ENCODE peak calls at places on chromosomes 3 and 15, in six cellular contexts. One of them, this sample, is unnamed.

GRCh38 chr3:72082121-72082715 is 297.3 kb upstream of the PROK2 start:
- DNase-seq in neuronal stem cell: no peak
- DNase-seq in IMR-90: no peak
- DNase-seq in H9: no peak
- DNase-seq in mesendoderm: no peak
- DNase-seq in mesenchymal stem cell: peak
- DNase-seq in this sample: peak

GRCh38 chr15:62474021-62474770 is 309.1 kb upstream of the C2CD4B start:
- DNase-seq in neuronal stem cell: no peak
- DNase-seq in IMR-90: no peak
- DNase-seq in H9: no peak
- DNase-seq in mesendoderm: no peak
- DNase-seq in mesenchymal stem cell: no peak
- DNase-seq in this sample: no peak

GRCh38 chr3:64209866-64210609 is 15.2 kb downstream of the PRICKLE2 start:
- DNase-seq in neuronal stem cell: no peak
- DNase-seq in IMR-90: no peak
- DNase-seq in H9: no peak
- DNase-seq in mesendoderm: no peak
- DNase-seq in mesenchymal stem cell: peak
- DNase-seq in this sample: no peak

GRCh38 chr15:38843736-38844590 is 279.3 kb upstream of the RASGRP1 start:
- DNase-seq in neuronal stem cell: no peak
- DNase-seq in IMR-90: peak
- DNase-seq in H9: no peak
- DNase-seq in mesendoderm: no peak
- DNase-seq in mesenchymal stem cell: peak
- DNase-seq in this sample: no peak

GRCh38 chr15:81113204-81113657 is 20.8 kb upstream of the CFAP161 start:
- DNase-seq in neuronal stem cell: no peak
- DNase-seq in IMR-90: no peak
- DNase-seq in H9: no peak
- DNase-seq in mesendoderm: no peak
- DNase-seq in mesenchymal stem cell: no peak
- DNase-seq in this sample: no peak

GRCh38 chr15:70048196-70048565 is 49.5 kb downstream of the TLE3 start:
- DNase-seq in neuronal stem cell: no peak
- DNase-seq in IMR-90: no peak
- DNase-seq in H9: no peak
- DNase-seq in mesendoderm: no peak
- DNase-seq in mesenchymal stem cell: no peak
- DNase-seq in this sample: no peak

GRCh38 chr3:37590328-37591079 is 271.2 kb upstream of the CTDSPL start:
- DNase-seq in neuronal stem cell: no peak
- DNase-seq in IMR-90: no peak
- DNase-seq in H9: no peak
- DNase-seq in mesendoderm: peak
- DNase-seq in mesenchymal stem cell: no peak
- DNase-seq in this sample: no peak

GRCh38 chr15:48559270-48559669 is 86.2 kb downstream of the FBN1 start:
- DNase-seq in neuronal stem cell: peak
- DNase-seq in IMR-90: peak
- DNase-seq in H9: no peak
- DNase-seq in mesendoderm: peak
- DNase-seq in mesenchymal stem cell: peak
- DNase-seq in this sample: no peak

GRCh38 chr15:96416934-96417759 is 86.6 kb downstream of the NR2F2 start:
- DNase-seq in neuronal stem cell: no peak
- DNase-seq in IMR-90: peak
- DNase-seq in H9: peak
- DNase-seq in mesendoderm: peak
- DNase-seq in mesenchymal stem cell: peak
- DNase-seq in this sample: peak

GRCh38 chr3:14265246-14265962 is 86.8 kb downstream of the LSM3 start:
- DNase-seq in neuronal stem cell: no peak
- DNase-seq in IMR-90: peak
- DNase-seq in H9: no peak
- DNase-seq in mesendoderm: no peak
- DNase-seq in mesenchymal stem cell: peak
- DNase-seq in this sample: peak

GRCh38 chr3:177523991-177524438 is 326.7 kb upstream of the TBL1XR1 start:
- DNase-seq in neuronal stem cell: no peak
- DNase-seq in IMR-90: peak
- DNase-seq in H9: no peak
- DNase-seq in mesendoderm: no peak
- DNase-seq in mesenchymal stem cell: peak
- DNase-seq in this sample: no peak

GRCh38 chr3:33278106-33278672 is 947 bp downstream of the FBXL2 start:
- DNase-seq in neuronal stem cell: no peak
- DNase-seq in IMR-90: no peak
- DNase-seq in H9: no peak
- DNase-seq in mesendoderm: peak
- DNase-seq in mesenchymal stem cell: peak
- DNase-seq in this sample: no peak

GRCh38 chr3:187062526-187063177 is 76.6 kb downstream of the RPL39L start:
- DNase-seq in neuronal stem cell: no peak
- DNase-seq in IMR-90: peak
- DNase-seq in H9: no peak
- DNase-seq in mesendoderm: no peak
- DNase-seq in mesenchymal stem cell: no peak
- DNase-seq in this sample: peak

GRCh38 chr3:43709022-43709421 is 18.3 kb downstream of the ABHD5 start:
- DNase-seq in neuronal stem cell: no peak
- DNase-seq in IMR-90: peak
- DNase-seq in H9: no peak
- DNase-seq in mesendoderm: no peak
- DNase-seq in mesenchymal stem cell: peak
- DNase-seq in this sample: no peak

GRCh38 chr3:65833761-65834505 is 204.8 kb downstream of the MAGI1 start:
- DNase-seq in neuronal stem cell: no peak
- DNase-seq in IMR-90: peak
- DNase-seq in H9: no peak
- DNase-seq in mesendoderm: peak
- DNase-seq in mesenchymal stem cell: peak
- DNase-seq in this sample: peak

GRCh38 chr15:72074335-72075060 is 43.5 kb downstream of the MYO9A start:
- DNase-seq in neuronal stem cell: no peak
- DNase-seq in IMR-90: no peak
- DNase-seq in H9: no peak
- DNase-seq in mesendoderm: no peak
- DNase-seq in mesenchymal stem cell: no peak
- DNase-seq in this sample: no peak

GRCh38 chr3:133709139-133709538 is 37.1 kb upstream of the TF start:
- DNase-seq in neuronal stem cell: no peak
- DNase-seq in IMR-90: no peak
- DNase-seq in H9: no peak
- DNase-seq in mesendoderm: no peak
- DNase-seq in mesenchymal stem cell: no peak
- DNase-seq in this sample: no peak

GRCh38 chr15:25946241-25946786 is 83.2 kb upstream of the ATP10A start:
- DNase-seq in neuronal stem cell: no peak
- DNase-seq in IMR-90: no peak
- DNase-seq in H9: peak
- DNase-seq in mesendoderm: peak
- DNase-seq in mesenchymal stem cell: no peak
- DNase-seq in this sample: no peak

GRCh38 chr3:40951636-40952035 is 247.7 kb upstream of the CTNNB1 start:
- DNase-seq in neuronal stem cell: no peak
- DNase-seq in IMR-90: no peak
- DNase-seq in H9: no peak
- DNase-seq in mesendoderm: no peak
- DNase-seq in mesenchymal stem cell: peak
- DNase-seq in this sample: no peak

GRCh38 chr15:68447976-68448755 is 16.2 kb upstream of the ITGA11 start:
- DNase-seq in neuronal stem cell: no peak
- DNase-seq in IMR-90: no peak
- DNase-seq in H9: no peak
- DNase-seq in mesendoderm: no peak
- DNase-seq in mesenchymal stem cell: no peak
- DNase-seq in this sample: no peak

GRCh38 chr3:194312743-194313281 is 38.3 kb downstream of the CPN2 start:
- DNase-seq in neuronal stem cell: no peak
- DNase-seq in IMR-90: peak
- DNase-seq in H9: no peak
- DNase-seq in mesendoderm: no peak
- DNase-seq in mesenchymal stem cell: peak
- DNase-seq in this sample: no peak

GRCh38 chr15:40342421-40343313 is 1.9 kb upstream of the CCDC9B start:
- DNase-seq in neuronal stem cell: no peak
- DNase-seq in IMR-90: peak
- DNase-seq in H9: no peak
- DNase-seq in mesendoderm: no peak
- DNase-seq in mesenchymal stem cell: peak
- DNase-seq in this sample: no peak

GRCh38 chr3:98711426-98711825 is 51.7 kb upstream of the ST3GAL6 start:
- DNase-seq in neuronal stem cell: no peak
- DNase-seq in IMR-90: no peak
- DNase-seq in H9: no peak
- DNase-seq in mesendoderm: no peak
- DNase-seq in mesenchymal stem cell: no peak
- DNase-seq in this sample: no peak

GRCh38 chr3:53806182-53807116 is 39.8 kb downstream of the CHDH start:
- DNase-seq in neuronal stem cell: no peak
- DNase-seq in IMR-90: peak
- DNase-seq in H9: no peak
- DNase-seq in mesendoderm: no peak
- DNase-seq in mesenchymal stem cell: peak
- DNase-seq in this sample: peak
- H3K27ac ChIP-seq in neuronal stem cell: no peak
- H3K27ac ChIP-seq in IMR-90: peak
- H3K27ac ChIP-seq in H9: no peak
- H3K27ac ChIP-seq in mesendoderm: no peak
- H3K27ac ChIP-seq in mesenchymal stem cell: peak
- H3K27ac ChIP-seq in this sample: no peak

DNA sequence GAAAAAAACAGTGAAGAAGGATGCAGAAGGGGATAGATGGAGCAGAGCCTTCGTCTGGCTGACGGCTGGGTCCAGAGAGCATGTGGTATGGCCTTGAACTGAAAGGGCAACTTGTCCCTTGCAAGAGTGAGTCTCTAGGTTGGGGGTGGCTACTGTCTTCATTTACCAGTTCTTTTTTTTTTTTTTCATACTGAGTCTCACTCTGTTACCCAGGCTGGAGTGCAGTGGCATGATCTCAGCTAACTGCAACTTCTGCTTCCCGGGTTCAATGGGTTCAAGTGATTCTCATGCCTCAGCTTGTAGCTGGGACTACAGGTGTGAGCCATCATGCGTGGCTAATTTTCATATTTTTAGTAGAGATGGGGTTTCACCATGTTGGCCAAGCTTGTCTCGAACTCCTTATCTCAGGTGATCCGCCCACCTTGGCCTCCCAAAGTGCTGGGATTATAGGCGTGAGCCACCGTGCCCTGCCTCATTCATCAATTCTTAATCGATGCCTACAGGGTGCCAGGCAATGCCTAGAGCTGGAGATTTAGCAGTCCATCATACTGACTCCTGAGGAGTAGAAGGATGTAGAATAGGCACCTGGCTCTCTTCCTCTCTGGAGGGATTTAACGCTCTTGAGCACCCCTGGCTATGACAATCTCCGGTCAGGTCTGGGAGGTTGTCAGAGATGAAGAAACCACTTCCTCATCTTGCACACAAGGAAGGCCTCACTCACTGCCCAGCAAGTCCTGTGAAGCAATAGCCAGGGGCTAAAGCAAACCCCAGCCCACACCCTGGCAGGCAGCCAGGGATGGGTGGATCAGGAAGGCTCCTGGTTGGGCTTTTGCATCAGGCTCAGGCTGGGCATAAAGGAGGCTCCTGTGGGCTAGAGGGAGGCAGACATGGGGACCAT is at the start of gene CAMP:
- DNase-seq in neuronal stem cell: no peak
- DNase-seq in IMR-90: peak
- DNase-seq in H9: no peak
- DNase-seq in mesendoderm: no peak
- DNase-seq in mesenchymal stem cell: peak
- DNase-seq in this sample: peak
- H3K9ac ChIP-seq in neuronal stem cell: no peak
- H3K9ac ChIP-seq in IMR-90: no peak
- H3K9ac ChIP-seq in H9: no peak
- H3K9ac ChIP-seq in mesendoderm: no peak
- H3K9ac ChIP-seq in mesenchymal stem cell: no peak
- H3K9ac ChIP-seq in this sample: no peak

GRCh38 chr3:124883766-124884473 is 3.2 kb downstream of the ITGB5 start:
- DNase-seq in neuronal stem cell: peak
- DNase-seq in IMR-90: peak
- DNase-seq in H9: no peak
- DNase-seq in mesendoderm: no peak
- DNase-seq in mesenchymal stem cell: peak
- DNase-seq in this sample: no peak

GRCh38 chr3:124887177-124887995 is at the start of gene ITGB5:
- DNase-seq in neuronal stem cell: peak
- DNase-seq in IMR-90: peak
- DNase-seq in H9: peak
- DNase-seq in mesendoderm: peak
- DNase-seq in mesenchymal stem cell: peak
- DNase-seq in this sample: peak

GRCh38 chr3:124886168-124887051 is 755 bp downstream of the ITGB5 start:
- DNase-seq in neuronal stem cell: peak
- DNase-seq in IMR-90: peak
- DNase-seq in H9: peak
- DNase-seq in mesendoderm: peak
- DNase-seq in mesenchymal stem cell: peak
- DNase-seq in this sample: peak

GRCh38 chr3:124887996-124888298 is 782 bp upstream of the ITGB5 start:
- DNase-seq in neuronal stem cell: no peak
- DNase-seq in IMR-90: no peak
- DNase-seq in H9: no peak
- DNase-seq in mesendoderm: no peak
- DNase-seq in mesenchymal stem cell: no peak
- DNase-seq in this sample: no peak

GRCh38 chr3:124885466-124886167 is 1.5 kb downstream of the ITGB5 start:
- DNase-seq in neuronal stem cell: peak
- DNase-seq in IMR-90: no peak
- DNase-seq in H9: peak
- DNase-seq in mesendoderm: peak
- DNase-seq in mesenchymal stem cell: peak
- DNase-seq in this sample: no peak
- H2BK120ac ChIP-seq in neuronal stem cell: no peak
- H2BK120ac ChIP-seq in IMR-90: peak
- H2BK120ac ChIP-seq in H9: no peak
- H2BK120ac ChIP-seq in mesendoderm: peak
- H2BK120ac ChIP-seq in mesenchymal stem cell: peak
- H2BK120ac ChIP-seq in this sample: peak

GRCh38 chr3:184912166-184912565 is 100.2 kb downstream of the VPS8 start:
- DNase-seq in neuronal stem cell: no peak
- DNase-seq in IMR-90: no peak
- DNase-seq in H9: no peak
- DNase-seq in mesendoderm: no peak
- DNase-seq in mesenchymal stem cell: no peak
- DNase-seq in this sample: no peak

GRCh38 chr3:184908859-184909258 is 96.9 kb downstream of the VPS8 start:
- DNase-seq in neuronal stem cell: no peak
- DNase-seq in IMR-90: no peak
- DNase-seq in H9: peak
- DNase-seq in mesendoderm: peak
- DNase-seq in mesenchymal stem cell: no peak
- DNase-seq in this sample: peak

GRCh38 chr3:184911570-184911969 is 99.6 kb downstream of the VPS8 start:
- DNase-seq in neuronal stem cell: no peak
- DNase-seq in IMR-90: no peak
- DNase-seq in H9: peak
- DNase-seq in mesendoderm: no peak
- DNase-seq in mesenchymal stem cell: no peak
- DNase-seq in this sample: no peak

GRCh38 chr3:184907941-184908649 is 96.1 kb downstream of the VPS8 start:
- DNase-seq in neuronal stem cell: no peak
- DNase-seq in IMR-90: no peak
- DNase-seq in H9: peak
- DNase-seq in mesendoderm: peak
- DNase-seq in mesenchymal stem cell: no peak
- DNase-seq in this sample: no peak

GRCh38 chr3:184910664-184911063 is 98.7 kb downstream of the VPS8 start:
- DNase-seq in neuronal stem cell: no peak
- DNase-seq in IMR-90: no peak
- DNase-seq in H9: no peak
- DNase-seq in mesendoderm: no peak
- DNase-seq in mesenchymal stem cell: no peak
- DNase-seq in this sample: no peak
- H3K27ac ChIP-seq in neuronal stem cell: no peak
- H3K27ac ChIP-seq in IMR-90: no peak
- H3K27ac ChIP-seq in H9: no peak
- H3K27ac ChIP-seq in mesendoderm: no peak
- H3K27ac ChIP-seq in mesenchymal stem cell: no peak
- H3K27ac ChIP-seq in this sample: no peak

This sample was measured in trophoblast cell.